ENCODE peak calls at places on chromosomes 13 and 19, in nine cellular contexts. One of them, this sample, is unnamed.

GRCh38 chr19:39481676-39482075 is 1.0 kb downstream of the TIMM50 start:
- DNase-seq in esophagus muscularis mucosa: no peak
- DNase-seq in heart left ventricle: no peak
- DNase-seq in breast epithelium: no peak
- DNase-seq in A549: no peak
- DNase-seq in sigmoid colon: no peak
- DNase-seq in testis: no peak
- DNase-seq in transverse colon: no peak
- DNase-seq in IMR-90: no peak
- DNase-seq in this sample: no peak

GRCh38 chr19:31356587-31357314 is 7.5 kb upstream of the TSHZ3 start:
- DNase-seq in A549: no peak
- DNase-seq in transverse colon: peak; percentile 24
- DNase-seq in IMR-90: no peak
- DNase-seq in breast epithelium: no peak
- DNase-seq in heart left ventricle: no peak
- DNase-seq in testis: peak; percentile 41
- DNase-seq in esophagus muscularis mucosa: no peak
- DNase-seq in sigmoid colon: no peak
- DNase-seq in this sample: no peak

GRCh38 chr13:28637714-28638355 is 21.1 kb upstream of the POMP start:
- DNase-seq in esophagus muscularis mucosa: no peak
- DNase-seq in sigmoid colon: no peak
- DNase-seq in breast epithelium: no peak
- DNase-seq in A549: no peak
- DNase-seq in IMR-90: no peak
- DNase-seq in testis: peak; percentile 22
- DNase-seq in heart left ventricle: no peak
- DNase-seq in transverse colon: no peak
- DNase-seq in this sample: peak; percentile 22

GRCh38 chr13:76286178-76286577 is 600.0 kb downstream of the KCTD12 start:
- DNase-seq in esophagus muscularis mucosa: no peak
- DNase-seq in sigmoid colon: no peak
- DNase-seq in testis: peak; percentile 18
- DNase-seq in transverse colon: no peak
- DNase-seq in breast epithelium: no peak
- DNase-seq in heart left ventricle: no peak
- DNase-seq in A549: no peak
- DNase-seq in IMR-90: peak; percentile 50
- DNase-seq in this sample: no peak

GRCh38 chr19:49676136-49676689 is 858 bp upstream of the PRMT1 start:
- DNase-seq in IMR-90: peak; percentile 95
- DNase-seq in breast epithelium: no peak
- DNase-seq in transverse colon: peak; percentile 90
- DNase-seq in heart left ventricle: peak; percentile 88
- DNase-seq in esophagus muscularis mucosa: no peak
- DNase-seq in testis: peak; percentile 88
- DNase-seq in sigmoid colon: peak; percentile 97
- DNase-seq in A549: peak; percentile 99
- DNase-seq in this sample: peak; percentile 78

GRCh38 chr19:495440-496332 is 600 bp upstream of the MADCAM1 start:
- DNase-seq in A549: peak; percentile 86
- DNase-seq in sigmoid colon: no peak
- DNase-seq in IMR-90: peak; percentile 39
- DNase-seq in transverse colon: no peak
- DNase-seq in breast epithelium: no peak
- DNase-seq in heart left ventricle: peak; percentile 15
- DNase-seq in testis: no peak
- DNase-seq in esophagus muscularis mucosa: no peak
- DNase-seq in this sample: no peak

GRCh38 chr19:40713939-40714338 is 2.7 kb downstream of the COQ8B start:
- DNase-seq in testis: no peak
- DNase-seq in heart left ventricle: no peak
- DNase-seq in transverse colon: no peak
- DNase-seq in breast epithelium: no peak
- DNase-seq in A549: no peak
- DNase-seq in sigmoid colon: no peak
- DNase-seq in IMR-90: no peak
- DNase-seq in esophagus muscularis mucosa: no peak
- DNase-seq in this sample: no peak

GRCh38 chr19:30085394-30085793 is 143.4 kb downstream of the URI1 start:
- DNase-seq in esophagus muscularis mucosa: no peak
- DNase-seq in IMR-90: no peak
- DNase-seq in heart left ventricle: no peak
- DNase-seq in testis: peak; percentile 73
- DNase-seq in breast epithelium: no peak
- DNase-seq in A549: peak; percentile 25
- DNase-seq in sigmoid colon: no peak
- DNase-seq in transverse colon: no peak
- DNase-seq in this sample: no peak

GRCh38 chr13:20610006-20610405 is 43.0 kb downstream of the IFT88 start:
- DNase-seq in A549: no peak
- DNase-seq in sigmoid colon: no peak
- DNase-seq in IMR-90: peak; percentile 48
- DNase-seq in transverse colon: no peak
- DNase-seq in heart left ventricle: no peak
- DNase-seq in testis: no peak
- DNase-seq in esophagus muscularis mucosa: no peak
- DNase-seq in breast epithelium: no peak
- DNase-seq in this sample: no peak

DNA sequence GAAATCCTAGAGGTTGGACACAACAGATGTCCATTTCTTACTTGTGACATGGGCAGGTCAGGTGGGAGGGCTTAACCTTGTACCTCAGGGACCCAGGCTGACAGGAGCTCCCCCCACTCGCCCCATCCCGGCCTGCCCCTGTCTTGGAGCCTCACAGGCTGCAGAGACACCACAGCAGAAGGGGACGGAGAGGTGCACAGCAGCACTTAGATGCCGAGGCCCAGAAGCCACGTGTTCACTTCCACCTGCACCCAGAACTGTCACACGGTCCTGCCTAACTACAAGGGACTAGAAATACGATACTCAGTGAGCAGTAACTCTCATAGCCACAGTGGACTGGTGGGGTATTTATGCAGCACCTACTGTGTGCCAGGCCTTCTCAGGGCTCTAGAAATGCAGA is 129.7 kb downstream of the SIPA1L3 start:
- DNase-seq in breast epithelium: no peak
- DNase-seq in sigmoid colon: no peak
- DNase-seq in transverse colon: no peak
- DNase-seq in esophagus muscularis mucosa: no peak
- DNase-seq in testis: no peak
- DNase-seq in heart left ventricle: no peak
- DNase-seq in A549: no peak
- DNase-seq in IMR-90: no peak
- DNase-seq in this sample: no peak
- TF ChIP-seq POLR2A in breast epithelium: no peak
- TF ChIP-seq POLR2A in sigmoid colon: no peak
- TF ChIP-seq POLR2A in transverse colon: no peak
- TF ChIP-seq POLR2A in esophagus muscularis mucosa: no peak
- TF ChIP-seq POLR2A in testis: no peak
- TF ChIP-seq POLR2A in heart left ventricle: no peak
- TF ChIP-seq POLR2A in A549: no peak
- TF ChIP-seq POLR2A in IMR-90: no peak
- TF ChIP-seq POLR2A in this sample: no peak

DNA sequence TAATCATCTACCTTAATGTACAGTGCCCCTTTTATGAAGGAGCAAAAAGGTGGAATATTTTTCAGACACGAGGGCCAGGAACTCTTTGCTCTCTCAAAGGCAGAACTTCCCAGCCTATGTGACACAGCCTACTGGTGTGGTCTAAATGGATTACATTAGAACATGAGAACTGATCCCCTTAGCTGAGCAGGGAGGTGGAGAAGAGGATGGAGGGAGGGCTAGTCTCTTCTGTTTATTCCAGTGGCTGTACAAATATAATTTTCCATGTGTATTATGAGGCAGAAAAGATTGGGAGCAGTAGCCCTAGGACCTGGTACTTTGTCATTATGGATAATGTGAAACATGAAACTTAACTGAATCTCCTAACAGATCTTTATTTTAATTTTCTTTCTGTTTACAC is 82.1 kb downstream of the WDFY2 start:
- DNase-seq in heart left ventricle: no peak
- DNase-seq in transverse colon: no peak
- DNase-seq in sigmoid colon: no peak
- DNase-seq in breast epithelium: no peak
- DNase-seq in A549: no peak
- DNase-seq in esophagus muscularis mucosa: no peak
- DNase-seq in IMR-90: no peak
- DNase-seq in testis: no peak
- DNase-seq in this sample: no peak
- H3K4me1 ChIP-seq in heart left ventricle: no peaks in the 10 kb centered on the region
- H3K4me1 ChIP-seq in transverse colon: no peaks in the 10 kb centered on the region
- H3K4me1 ChIP-seq in sigmoid colon: peaks cover 9% of the 10 kb centered on the region
- H3K4me1 ChIP-seq in breast epithelium: peaks cover 7% of the 10 kb centered on the region
- H3K4me1 ChIP-seq in A549: peaks cover 70% of the 10 kb centered on the region
- H3K4me1 ChIP-seq in esophagus muscularis mucosa: peaks cover 6% of the 10 kb centered on the region
- H3K4me1 ChIP-seq in IMR-90: peaks cover 14% of the 10 kb centered on the region
- H3K4me1 ChIP-seq in testis: peaks cover 22% of the 10 kb centered on the region
- H3K4me1 ChIP-seq in this sample: no peaks in the 10 kb centered on the region

GRCh38 chr13:51765142-51765515 is 38.8 kb downstream of the DHRS12 start:
- DNase-seq in A549: no peak
- DNase-seq in breast epithelium: no peak
- DNase-seq in testis: no peak
- DNase-seq in IMR-90: no peak
- DNase-seq in transverse colon: no peak
- DNase-seq in heart left ventricle: no peak
- DNase-seq in sigmoid colon: no peak
- DNase-seq in esophagus muscularis mucosa: no peak
- DNase-seq in this sample: no peak
- H3K27ac ChIP-seq in A549: peak overlapping the region; percentile 57
- H3K27ac ChIP-seq in breast epithelium: peak overlapping the region; percentile 87
- H3K27ac ChIP-seq in testis: peak overlapping the region; percentile 68
- H3K27ac ChIP-seq in IMR-90: no peak overlapping the region
- H3K27ac ChIP-seq in transverse colon: peak overlapping the region; percentile 48
- H3K27ac ChIP-seq in heart left ventricle: peak overlapping the region; percentile 68
- H3K27ac ChIP-seq in sigmoid colon: peak overlapping the region; percentile 64
- H3K27ac ChIP-seq in esophagus muscularis mucosa: peak overlapping the region; percentile 53
- H3K27ac ChIP-seq in this sample: peak overlapping the region; percentile 82

GRCh38 chr19:43562698-43563241 is 12.6 kb downstream of the XRCC1 start:
- DNase-seq in esophagus muscularis mucosa: peak; percentile 95
- DNase-seq in breast epithelium: peak; percentile 50
- DNase-seq in testis: peak; percentile 60
- DNase-seq in sigmoid colon: peak; percentile 91
- DNase-seq in heart left ventricle: peak; percentile 84
- DNase-seq in A549: no peak
- DNase-seq in transverse colon: peak; percentile 73
- DNase-seq in IMR-90: peak; percentile 76
- DNase-seq in this sample: peak; percentile 38
- TF ChIP-seq POLR2A in esophagus muscularis mucosa: no peak
- TF ChIP-seq POLR2A in breast epithelium: no peak
- TF ChIP-seq POLR2A in testis: no peak
- TF ChIP-seq POLR2A in sigmoid colon: no peak
- TF ChIP-seq POLR2A in heart left ventricle: no peak
- TF ChIP-seq POLR2A in A549: no peak
- TF ChIP-seq POLR2A in transverse colon: no peak
- TF ChIP-seq POLR2A in IMR-90: no peak
- TF ChIP-seq POLR2A in this sample: no peak

GRCh38 chr19:2790557-2791271 is 5.4 kb downstream of the THOP1 start:
- DNase-seq in IMR-90: no peak
- DNase-seq in breast epithelium: no peak
- DNase-seq in transverse colon: no peak
- DNase-seq in A549: no peak
- DNase-seq in heart left ventricle: no peak
- DNase-seq in esophagus muscularis mucosa: no peak
- DNase-seq in sigmoid colon: no peak
- DNase-seq in testis: peak; percentile 68
- DNase-seq in this sample: no peak
- H3K4me1 ChIP-seq in IMR-90: no peaks in the 10 kb centered on the region
- H3K4me1 ChIP-seq in breast epithelium: peaks cover 6% of the 10 kb centered on the region
- H3K4me1 ChIP-seq in transverse colon: peaks cover 5% of the 10 kb centered on the region
- H3K4me1 ChIP-seq in A549: no peaks in the 10 kb centered on the region
- H3K4me1 ChIP-seq in heart left ventricle: no peaks in the 10 kb centered on the region
- H3K4me1 ChIP-seq in esophagus muscularis mucosa: peaks cover 8% of the 10 kb centered on the region
- H3K4me1 ChIP-seq in sigmoid colon: peaks cover 8% of the 10 kb centered on the region
- H3K4me1 ChIP-seq in testis: peaks cover 17% of the 10 kb centered on the region
- H3K4me1 ChIP-seq in this sample: no peaks in the 10 kb centered on the region

GRCh38 chr19:46495789-46496099 is at the start of gene PNMA8B:
- DNase-seq in esophagus muscularis mucosa: no peak
- DNase-seq in heart left ventricle: peak; percentile 53
- DNase-seq in transverse colon: no peak
- DNase-seq in A549: no peak
- DNase-seq in testis: peak; percentile 86
- DNase-seq in breast epithelium: peak; percentile 49
- DNase-seq in sigmoid colon: peak; percentile 83
- DNase-seq in IMR-90: peak; percentile 27
- DNase-seq in this sample: no peak
- H3K27ac ChIP-seq in esophagus muscularis mucosa: no peak within 1 kb of the TSS
- H3K27ac ChIP-seq in heart left ventricle: no peak within 1 kb of the TSS
- H3K27ac ChIP-seq in transverse colon: no peak within 1 kb of the TSS
- H3K27ac ChIP-seq in A549: no peak within 1 kb of the TSS
- H3K27ac ChIP-seq in testis: no peak within 1 kb of the TSS
- H3K27ac ChIP-seq in breast epithelium: peak within 1 kb of the TSS; percentile 38
- H3K27ac ChIP-seq in sigmoid colon: peak within 1 kb of the TSS; percentile 21
- H3K27ac ChIP-seq in IMR-90: no peak within 1 kb of the TSS
- H3K27ac ChIP-seq in this sample: no peak within 1 kb of the TSS

GRCh38 chr19:48330012-48330681 is 4.8 kb downstream of the EMP3 start:
- DNase-seq in heart left ventricle: peak; percentile 81
- DNase-seq in A549: no peak
- DNase-seq in esophagus muscularis mucosa: no peak
- DNase-seq in IMR-90: no peak
- DNase-seq in transverse colon: peak; percentile 89
- DNase-seq in testis: peak; percentile 90
- DNase-seq in breast epithelium: peak; percentile 88
- DNase-seq in sigmoid colon: peak; percentile 89
- DNase-seq in this sample: peak; percentile 32
- TF ChIP-seq POLR2A in heart left ventricle: no peak
- TF ChIP-seq POLR2A in A549: no peak
- TF ChIP-seq POLR2A in esophagus muscularis mucosa: no peak
- TF ChIP-seq POLR2A in IMR-90: no peak
- TF ChIP-seq POLR2A in transverse colon: peak; percentile 68
- TF ChIP-seq POLR2A in testis: no peak
- TF ChIP-seq POLR2A in breast epithelium: no peak
- TF ChIP-seq POLR2A in sigmoid colon: no peak
- TF ChIP-seq POLR2A in this sample: peak; percentile 12

This sample was measured in tibial nerve.